ENCODE peak calls at places on chromosomes 5 and 9, in ten cellular contexts. W is cardiac muscle cell; U is mesenchymal stem cell; D is CD8-positive, alpha-beta memory T cell; L is heart right ventricle; N is stomach; I is CD4-positive, CD25-positive, alpha-beta regulatory T cell; S is GM23248; P is heart left ventricle; C is left lung. R is an unnamed sample. For H3K9me3 and H3K4me1, the result is how much of the 10 kb centered on the place peaks cover.

GRCh38 chr9:117644607-117645244 is 59.5 kb upstream of the TLR4 start:
- DNase-seq in C (peak), I (peak), D (peak), U (peak), N (peak), W (peak), P (peak), L (peak), S (peak), R (peak)

GRCh38 chr9:77533678-77534077 is 114.4 kb downstream of the GNA14 start:
- DNase-seq in I (no peak), D (no peak), C (no peak), S (no peak), U (no peak), N (no peak), P (no peak), L (no peak), W (no peak), R (no peak)

GRCh38 chr9:137085918-137086530 is 761 bp upstream of the MAN1B1 start:
- DNase-seq in I (peak), U (peak), S (peak), N (peak), C (no peak), W (peak), D (no peak), L (peak), P (peak), R (no peak)

GRCh38 chr9:91775011-91775707 is 174.9 kb downstream of the ROR2 start:
- DNase-seq in N (peak), W (peak), P (peak), U (peak), L (peak), S (peak), D (peak), I (peak), C (peak), R (peak)

GRCh38 chr9:101530076-101530711 is 3.5 kb upstream of the RNF20 start:
- DNase-seq in D (peak), L (no peak), C (peak), P (no peak), W (peak), N (peak), S (peak), I (peak), U (peak), R (peak)

GRCh38 chr9:90099262-90099982 is 494.6 kb downstream of the GADD45G start:
- DNase-seq in W (peak), C (no peak), I (peak), L (no peak), S (peak), D (no peak), U (peak), P (no peak), N (no peak), R (no peak)

GRCh38 chr9:113734826-113735225 is 141.3 kb upstream of the ZNF618 start:
- DNase-seq in S (no peak), C (no peak), P (no peak), U (no peak), I (no peak), L (no peak), W (no peak), D (no peak), N (no peak), R (no peak)

GRCh38 chr5:45376463-45376862 is 319.7 kb downstream of the HCN1 start:
- DNase-seq in U (peak), C (no peak), D (no peak), I (no peak), S (no peak), N (no peak), W (peak), P (no peak), L (no peak), R (no peak)

GRCh38 chr9:70049236-70049635 is 5.6 kb downstream of the MAMDC2 start:
- DNase-seq in P (no peak), W (peak), N (peak), L (no peak), U (peak), I (no peak), C (peak), S (peak), D (no peak), R (peak)

GRCh38 chr5:121863753-121864152 is 12.1 kb downstream of the FTMT start:
- DNase-seq in I (no peak), U (no peak), S (no peak), D (no peak), L (no peak), C (no peak), W (no peak), P (no peak), N (no peak), R (no peak)

GRCh38 chr5:134510970-134511795 is 14.3 kb upstream of the JADE2 start:
- DNase-seq in S (peak), W (peak), U (peak), I (peak), N (no peak), P (no peak), C (no peak), D (no peak), L (no peak), R (no peak)

GRCh38 chr9:95399261-95399660 is 81.8 kb upstream of the FANCC start:
- DNase-seq in D (no peak), C (no peak), N (no peak), I (no peak), P (no peak), S (no peak), W (no peak), L (no peak), U (no peak), R (no peak)

GRCh38 chr9:2060425-2060824 is 45.3 kb downstream of the SMARCA2 start:
- DNase-seq in N (no peak), U (no peak), W (peak), S (peak), P (no peak), I (no peak), D (no peak), L (no peak), C (no peak), R (no peak)

GRCh38 chr5:143314664-143315063 is 88.8 kb downstream of the NR3C1 start:
- DNase-seq in N (no peak), D (no peak), W (peak), I (no peak), U (peak), S (peak), L (no peak), C (no peak), P (no peak), R (no peak)

GRCh38 chr5:164497665-164498064 is 992.2 kb downstream of the MAT2B start:
- DNase-seq in U (no peak), W (no peak), I (no peak), P (no peak), L (no peak), N (no peak), D (no peak), C (no peak), S (no peak), R (no peak)

GRCh38 chr9:93827545-93828330 is 127.4 kb downstream of the BARX1 start:
- DNase-seq in C (no peak), D (peak), I (peak), L (peak), P (peak), N (peak), W (peak), U (peak), S (peak), R (no peak)

GRCh38 chr9:115146581-115147021 is 28.6 kb upstream of the TNC start:
- DNase-seq in W (peak), N (no peak), P (no peak), L (no peak), C (no peak), S (peak), D (no peak), U (peak), I (no peak), R (peak)

GRCh38 chr5:80282054-80282453 is 26.2 kb upstream of the SERINC5 start:
- DNase-seq in C (no peak), I (no peak), D (no peak), W (no peak), P (no peak), U (no peak), L (no peak), S (no peak), N (no peak), R (no peak)

GRCh38 chr9:135592625-135593024 is 31.1 kb downstream of the PAEP start:
- DNase-seq in D (no peak), C (no peak), U (no peak), P (no peak), W (no peak), I (no peak), N (no peak), S (no peak), L (no peak), R (no peak)

GRCh38 chr5:7897014-7897600 is 28.2 kb downstream of the MTRR start:
- DNase-seq in D (no peak), N (no peak), P (no peak), U (peak), L (no peak), S (peak), I (peak), C (no peak), W (peak), R (no peak)

GRCh38 chr5:14983666-14984441 is 112.3 kb upstream of the ANKH start:
- DNase-seq in S (no peak), C (no peak), I (peak), P (no peak), W (no peak), D (peak), N (no peak), L (no peak), U (no peak), R (no peak)

GRCh38 chr9:136258299-136258625 is 12.7 kb upstream of the QSOX2 start:
- DNase-seq in W (no peak), U (no peak), S (no peak), I (no peak), C (no peak), N (no peak), D (no peak), L (no peak), P (no peak), R (no peak)

GRCh38 chr5:131974956-131975726 is 29.7 kb upstream of the MEIKIN start:
- DNase-seq in D (peak), W (no peak), C (no peak), P (no peak), I (peak), S (no peak), L (no peak), N (no peak), U (no peak), R (no peak)

GRCh38 chr5:145797336-145797735 is 37.8 kb downstream of the PRELID2 start:
- DNase-seq in W (peak), I (peak), C (no peak), U (peak), L (no peak), S (peak), P (no peak), N (no peak), D (no peak), R (no peak)

GRCh38 chr9:92294297-92294676 is 790 bp upstream of the IARS1 start:
- DNase-seq in S (peak), W (peak), U (peak), I (peak), L (no peak), N (no peak), D (no peak), P (no peak), C (no peak), R (no peak)

GRCh38 chr9:110638381-110638954 is 30.1 kb upstream of the MUSK start:
- DNase-seq in C (no peak), P (no peak), D (no peak), S (peak), W (peak), L (no peak), U (peak), N (no peak), I (no peak), R (no peak)

GRCh38 chr5:133552925-133553525 is 59.3 kb downstream of the FSTL4 start:
- DNase-seq in D (peak), I (peak), L (peak), S (peak), W (peak), N (peak), U (peak), P (peak), C (peak), R (no peak)

GRCh38 chr5:173325091-173325698 is 3.0 kb downstream of the STC2 start:
- DNase-seq in S (no peak), I (no peak), L (no peak), P (no peak), W (no peak), D (no peak), U (no peak), N (no peak), C (no peak), R (no peak)
- H3K4me3 ChIP-seq in S (peak), I (no peak), L (no peak), P (peak), W (no peak), D (no peak), U (no peak), N (no peak), C (no peak), R (no peak)

GRCh38 chr9:133605446-133605845 is 3.7 kb downstream of the FAM163B start:
- DNase-seq in L (no peak), C (no peak), I (no peak), D (no peak), N (no peak), P (no peak), W (no peak), U (no peak), S (no peak), R (no peak)

GRCh38 chr9:133605856-133606721 is 3.1 kb downstream of the FAM163B start:
- DNase-seq in P (no peak), C (no peak), N (no peak), I (no peak), D (no peak), U (no peak), W (no peak), L (no peak), S (no peak), R (no peak)

GRCh38 chr9:133603165-133603927 is 5.8 kb downstream of the FAM163B start:
- DNase-seq in W (no peak), I (no peak), N (no peak), S (no peak), U (no peak), P (no peak), L (no peak), C (no peak), D (no peak), R (no peak)

GRCh38 chr9:133604214-133604613 is 5.0 kb downstream of the FAM163B start:
- DNase-seq in C (no peak), W (peak), D (peak), S (no peak), I (no peak), N (no peak), U (no peak), L (no peak), P (no peak), R (no peak)

GRCh38 chr9:133604856-133605255 is 4.3 kb downstream of the FAM163B start:
- DNase-seq in W (no peak), U (no peak), N (no peak), P (no peak), I (no peak), C (no peak), L (no peak), D (no peak), S (no peak), R (no peak)
- H3K9me3 ChIP-seq in W (under half), U (under half), N (under half), P (under half), I (under half), C (under half), L (under half), D (under half), S (under half), R (under half)

DNA sequence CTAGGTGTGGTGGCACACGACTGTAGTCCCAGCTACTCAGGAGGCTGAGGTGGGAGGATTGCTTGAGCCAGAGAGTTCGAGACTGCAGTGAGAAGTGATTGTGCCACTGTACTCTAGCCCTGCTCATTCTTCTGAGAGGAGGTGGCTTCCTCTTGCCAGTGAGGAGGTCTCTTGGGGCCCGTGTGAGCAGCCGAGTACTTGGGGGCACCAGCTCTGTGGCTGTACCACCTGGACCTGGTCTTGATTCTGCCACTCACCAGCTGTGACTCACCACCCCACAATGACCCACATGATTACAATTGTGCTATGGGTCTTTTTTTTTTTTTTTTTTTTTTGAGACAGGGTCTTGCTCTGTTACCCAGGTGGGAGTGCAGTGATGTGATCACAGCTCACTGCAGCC is 18.0 kb upstream of the CRB2 start:
- DNase-seq in C (no peak), W (no peak), S (no peak), N (no peak), I (no peak), L (no peak), U (no peak), P (no peak), D (no peak), R (no peak)
- H3K4me1 ChIP-seq in C (under half), W (under half), S (under half), N (under half), I (under half), L (under half), U (under half), P (under half), D (under half), R (under half)

GRCh38 chr5:89759824-89760223 is 649.7 kb downstream of the CETN3 start:
- DNase-seq in C (no peak), D (no peak), S (no peak), U (no peak), I (no peak), P (no peak), W (no peak), L (no peak), N (no peak), R (no peak)

GRCh38 chr5:89755024-89755423 is 654.5 kb downstream of the CETN3 start:
- DNase-seq in D (no peak), P (no peak), S (no peak), W (no peak), L (no peak), U (no peak), C (no peak), I (no peak), N (no peak), R (no peak)

GRCh38 chr5:89756955-89757354 is 652.6 kb downstream of the CETN3 start:
- DNase-seq in W (peak), S (peak), L (no peak), C (no peak), D (no peak), I (no peak), U (peak), N (no peak), P (no peak), R (no peak)
- H3K4me3 ChIP-seq in W (no peak), S (no peak), L (no peak), C (no peak), D (no peak), I (no peak), U (no peak), N (no peak), P (no peak), R (no peak)

DNA sequence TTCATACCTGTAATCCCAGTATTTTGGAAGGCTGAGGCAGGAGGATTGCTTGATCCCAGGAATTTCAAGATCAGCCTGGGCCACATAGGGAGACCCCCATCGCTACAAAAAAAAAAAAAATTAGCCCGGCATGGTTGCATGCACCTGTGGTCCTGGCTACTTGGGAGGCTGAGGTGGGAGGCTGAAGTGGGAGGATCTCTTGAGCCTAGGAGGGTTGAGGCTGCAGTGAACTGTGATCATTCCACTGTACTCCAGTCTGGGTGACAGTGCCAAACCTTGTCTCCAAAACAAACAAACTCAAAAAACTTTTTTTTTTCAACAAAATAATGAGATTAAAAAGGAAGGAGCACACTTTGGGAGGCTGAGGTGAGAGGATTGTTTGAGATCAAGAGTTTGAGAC is 14.2 kb downstream of the KIAA1958 start:
- DNase-seq in C (no peak), P (no peak), I (no peak), D (no peak), N (no peak), S (no peak), U (no peak), L (no peak), W (no peak), R (no peak)
- H3K9me3 ChIP-seq in C (under half), P (under half), I (under half), D (under half), N (under half), S (under half), U (under half), L (under half), W (under half), R (under half)

GRCh38 chr5:151019331-151019730 is 1.1 kb upstream of the GPX3 start:
- DNase-seq in S (no peak), C (no peak), I (no peak), W (no peak), N (no peak), L (no peak), D (no peak), U (no peak), P (no peak), R (no peak)
- H3K4me1 ChIP-seq in S (under half), C (half or more), I (under half), W (under half), N (under half), L (under half), D (under half), U (under half), P (under half), R (under half)